ENCODE peak calls at places on chromosomes 11 and 22, in seven cellular contexts. C, A, X, M, B, J and Z are unnamed samples. For H3K9me3, the result is how much of the 10 kb centered on the place peaks cover.

GRCh38 chr11:64891215-64891848 is 12.9 kb upstream of the EHD1 start:
- DNase-seq in X (no peak), A (no peak), J (no peak), M (no peak), B (no peak), C (no peak), Z (no peak)

GRCh38 chr22:37609240-37610152 is 862 bp downstream of the GGA1 start:
- DNase-seq in A (no peak), J (no peak), M (no peak), X (no peak), C (no peak), B (no peak), Z (no peak)

GRCh38 chr11:96207459-96208449 is 135.2 kb downstream of the MAML2 start:
- DNase-seq in M (peak), B (no peak), A (peak), J (no peak), C (peak), X (no peak), Z (no peak)

GRCh38 chr11:105838668-105839403 is 183.2 kb downstream of the MSANTD4 start:
- DNase-seq in M (no peak), J (peak), B (no peak), X (no peak), C (no peak), A (no peak), Z (no peak)

GRCh38 chr11:94781822-94782221 is 13.7 kb downstream of the AMOTL1 start:
- DNase-seq in X (no peak), B (no peak), M (no peak), C (no peak), J (peak), A (no peak), Z (no peak)

GRCh38 chr11:2270322-2271076 is at the start of gene ASCL2:
- DNase-seq in C (no peak), J (no peak), A (no peak), B (peak), M (no peak), X (no peak), Z (no peak)

GRCh38 chr11:4054643-4055042 is 40.0 kb upstream of the RRM1 start:
- DNase-seq in J (no peak), A (no peak), B (no peak), M (no peak), C (no peak), X (no peak), Z (no peak)

GRCh38 chr11:14336507-14337503 is 22.2 kb downstream of the RRAS2 start:
- DNase-seq in A (peak), J (peak), C (no peak), B (no peak), M (peak), X (peak), Z (no peak)

GRCh38 chr11:110123003-110123402 is 29.8 kb downstream of the ZC3H12C start:
- DNase-seq in M (no peak), C (no peak), X (no peak), A (no peak), J (peak), B (no peak), Z (no peak)

GRCh38 chr22:36569999-36570398 is 41.0 kb upstream of the EIF3D start:
- DNase-seq in B (peak), J (peak), C (no peak), X (peak), A (no peak), M (peak), Z (peak)

GRCh38 chr22:30047364-30047738 is 32.9 kb upstream of the HORMAD2 start:
- DNase-seq in X (no peak), B (no peak), A (no peak), M (no peak), C (peak), J (peak), Z (no peak)

GRCh38 chr11:41878158-41878557 is 418.7 kb upstream of the LRRC4C start:
- DNase-seq in M (no peak), X (peak), C (no peak), A (no peak), J (no peak), B (no peak), Z (no peak)

GRCh38 chr22:29434288-29434687 is 4.1 kb upstream of the RFPL1 start:
- DNase-seq in J (no peak), C (no peak), B (no peak), X (peak), M (no peak), A (no peak), Z (no peak)

GRCh38 chr11:11842426-11843008 is 745 bp downstream of the USP47 start:
- DNase-seq in B (peak), M (peak), J (peak), C (peak), X (peak), A (no peak), Z (peak)

GRCh38 chr11:71103266-71103665 is 149.1 kb downstream of the SHANK2 start:
- DNase-seq in J (no peak), A (no peak), C (no peak), X (no peak), M (no peak), B (no peak), Z (no peak)

GRCh38 chr22:33519974-33520903 is 400.0 kb downstream of the LARGE1 start:
- DNase-seq in A (no peak), X (no peak), J (no peak), B (no peak), C (no peak), M (no peak), Z (no peak)

GRCh38 chr22:33521879-33522665 is 398.2 kb downstream of the LARGE1 start:
- DNase-seq in B (no peak), X (no peak), C (no peak), A (no peak), J (no peak), M (no peak), Z (no peak)

GRCh38 chr22:33520904-33521780 is 399.1 kb downstream of the LARGE1 start:
- DNase-seq in C (no peak), J (no peak), M (no peak), B (no peak), A (no peak), X (no peak), Z (no peak)

GRCh38 chr22:33526434-33527107 is 393.7 kb downstream of the LARGE1 start:
- DNase-seq in X (no peak), A (no peak), C (no peak), J (no peak), B (no peak), M (no peak), Z (no peak)

GRCh38 chr22:33524511-33525270 is 395.6 kb downstream of the LARGE1 start:
- DNase-seq in B (no peak), M (no peak), A (no peak), J (no peak), C (no peak), X (peak), Z (no peak)
- H3K4me2 ChIP-seq in B (no peak), M (no peak), A (no peak), J (no peak), C (no peak), X (peak), Z (no peak)

GRCh38 chr22:48613566-48614200 is 1214.0 kb downstream of the BRD1 start:
- DNase-seq in J (no peak), X (no peak), A (no peak), B (no peak), M (no peak), C (no peak), Z (no peak)

GRCh38 chr22:48615171-48616008 is 1212.3 kb downstream of the BRD1 start:
- DNase-seq in B (no peak), J (no peak), X (no peak), M (no peak), A (no peak), C (no peak), Z (no peak)

GRCh38 chr22:48607901-48608650 is 1219.6 kb downstream of the BRD1 start:
- DNase-seq in B (no peak), J (no peak), X (no peak), C (no peak), A (no peak), M (no peak), Z (no peak)

GRCh38 chr22:48609279-48609865 is 1218.3 kb downstream of the BRD1 start:
- DNase-seq in J (no peak), X (no peak), B (no peak), A (no peak), M (no peak), C (no peak), Z (no peak)

DNA sequence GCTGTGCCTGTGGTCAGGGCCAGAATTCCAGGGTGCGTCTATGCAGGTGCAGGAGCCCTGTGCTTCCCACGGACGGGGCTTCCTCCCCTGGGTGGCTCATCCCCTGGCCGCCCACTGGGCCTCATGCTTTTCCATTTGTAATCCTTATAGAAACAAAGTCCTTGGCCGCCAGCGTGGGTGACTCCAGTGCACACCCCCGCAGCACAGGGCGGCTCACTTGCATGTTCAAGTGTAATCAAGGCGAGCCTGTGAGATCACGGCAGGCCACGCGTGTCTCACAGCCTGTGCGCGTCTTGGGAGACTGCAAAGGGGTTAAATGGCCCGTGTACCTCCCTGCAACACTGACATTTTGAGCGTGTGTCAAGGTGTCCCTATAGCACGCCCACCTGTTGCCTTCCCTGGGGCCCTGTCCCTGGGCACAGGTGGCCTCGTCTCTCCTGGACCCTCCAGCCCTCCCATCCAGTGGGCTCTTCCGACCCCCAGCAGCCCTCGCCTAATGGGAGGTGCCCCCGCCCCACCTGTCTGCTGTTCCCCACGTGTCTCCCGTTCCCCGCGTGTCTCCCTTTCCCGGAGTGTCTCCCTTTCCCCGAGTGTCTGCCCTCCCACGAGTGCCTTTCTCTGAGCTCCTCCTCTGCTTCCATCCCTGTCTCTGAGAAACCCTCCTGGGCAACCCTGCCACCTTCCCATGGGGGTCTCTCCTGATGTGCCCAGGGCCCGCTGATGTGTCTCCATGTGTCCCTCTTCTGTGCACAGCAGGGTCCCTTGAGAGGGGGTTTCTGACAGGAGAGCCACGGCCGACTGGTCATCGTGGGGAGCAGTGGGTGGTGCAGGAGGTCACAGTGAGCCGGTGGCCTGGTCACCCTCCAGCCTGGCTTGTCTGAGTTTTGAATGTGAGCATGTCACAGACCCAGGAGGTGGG is 1215.3 kb downstream of the BRD1 start:
- DNase-seq in C (no peak), A (no peak), X (no peak), M (no peak), J (no peak), B (no peak), Z (no peak)
- H3K9me3 ChIP-seq in C (under half), A (under half), X (under half), M (under half), J (under half), B (under half), Z (under half)

GRCh38 chr11:132944557-132944920 is 587.8 kb downstream of the OPCML start:
- DNase-seq in J (no peak), A (no peak), B (peak), X (no peak), M (no peak), C (no peak), Z (no peak)

GRCh38 chr11:132942611-132943324 is 589.5 kb downstream of the OPCML start:
- DNase-seq in A (no peak), X (no peak), M (no peak), C (no peak), J (peak), B (peak), Z (peak)

GRCh38 chr11:132943737-132944556 is 588.4 kb downstream of the OPCML start:
- DNase-seq in A (no peak), X (no peak), M (no peak), J (no peak), C (no peak), B (peak), Z (peak)

GRCh38 chr11:132941761-132942160 is 590.5 kb downstream of the OPCML start:
- DNase-seq in X (no peak), J (no peak), A (no peak), B (no peak), C (no peak), M (no peak), Z (no peak)

GRCh38 chr11:132943325-132943736 is 589.0 kb downstream of the OPCML start:
- DNase-seq in J (peak), X (no peak), C (no peak), A (no peak), M (no peak), B (no peak), Z (peak)
- H3K4me2 ChIP-seq in J (peak), X (no peak), C (no peak), A (no peak), M (no peak), B (peak), Z (peak)

GRCh38 chr22:49730656-49731055 is 97.0 kb downstream of the BRD1 start:
- DNase-seq in A (no peak), X (no peak), M (no peak), C (no peak), J (no peak), B (no peak), Z (no peak)
- H3K9me3 ChIP-seq in A (under half), X (under half), M (under half), C (under half), J (under half), B (under half), Z (under half)

GRCh38 chr11:134633276-134633675 is 221.2 kb upstream of the B3GAT1 start:
- DNase-seq in B (no peak), M (no peak), J (no peak), A (no peak), X (no peak), C (no peak), Z (no peak)

GRCh38 chr11:134637091-134638015 is 225.3 kb upstream of the B3GAT1 start:
- DNase-seq in A (no peak), X (no peak), B (no peak), M (no peak), J (no peak), C (peak), Z (no peak)

GRCh38 chr11:134632347-134633119 is 220.5 kb upstream of the B3GAT1 start:
- DNase-seq in X (no peak), J (no peak), A (no peak), C (no peak), M (no peak), B (no peak), Z (no peak)

GRCh38 chr11:134636071-134636470 is 224.0 kb upstream of the B3GAT1 start:
- DNase-seq in C (no peak), X (no peak), M (no peak), B (no peak), J (no peak), A (no peak), Z (no peak)

GRCh38 chr11:134634897-134635831 is 223.1 kb upstream of the B3GAT1 start:
- DNase-seq in B (peak), J (no peak), M (no peak), X (no peak), A (no peak), C (no peak), Z (no peak)
- H3K4me2 ChIP-seq in B (no peak), J (no peak), M (no peak), X (no peak), A (no peak), C (no peak), Z (no peak)

DNA sequence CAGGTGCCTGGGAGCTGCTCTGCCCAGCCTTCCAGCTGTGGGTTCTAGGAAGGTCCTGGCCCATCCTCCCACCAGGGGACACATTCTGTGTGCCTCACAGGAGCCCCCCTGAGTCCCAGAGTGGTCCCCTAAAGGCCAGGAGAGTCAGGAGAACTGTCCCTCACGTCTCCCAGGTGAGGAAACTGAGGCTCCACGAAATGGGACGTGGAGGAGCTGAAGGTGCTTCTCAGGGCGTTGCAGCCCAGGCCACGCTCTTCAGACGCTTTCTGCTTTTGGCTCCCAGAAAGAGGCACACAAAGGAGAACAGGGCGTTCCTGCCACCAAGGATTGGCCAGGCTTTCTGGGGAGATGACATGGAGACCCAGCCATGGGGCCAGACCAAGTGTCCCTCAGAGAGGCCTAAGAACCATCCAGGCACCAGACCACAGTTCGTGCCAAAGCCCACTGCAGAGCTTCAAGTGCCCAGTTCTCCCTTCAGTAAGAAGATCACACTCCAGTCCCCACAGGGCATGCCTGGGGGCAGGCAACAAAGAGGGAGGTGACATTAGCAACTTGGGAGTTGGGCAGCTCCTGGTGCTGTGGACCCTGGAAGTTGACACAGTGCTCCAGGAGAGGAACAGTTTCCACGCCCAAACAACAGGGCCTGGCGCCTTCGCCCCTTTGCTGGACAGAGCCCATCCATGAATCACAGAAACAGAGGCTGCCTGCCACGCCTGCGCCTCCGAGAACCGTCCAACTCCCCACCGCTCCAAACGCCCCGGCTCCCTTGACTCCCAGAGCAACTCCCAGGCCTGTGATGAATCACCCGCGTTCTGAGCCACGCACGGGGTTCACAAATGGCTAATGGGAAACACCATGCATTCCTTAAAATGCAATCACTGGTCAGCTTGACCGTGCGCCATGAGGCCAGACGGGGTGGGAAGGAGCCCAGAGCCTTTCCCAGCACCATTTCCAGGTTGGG is 589.2 kb downstream of the BRD1 start:
- DNase-seq in A (no peak), X (no peak), C (no peak), J (no peak), M (no peak), B (no peak), Z (no peak)
- H3K9me3 ChIP-seq in A (under half), X (under half), C (under half), J (under half), M (under half), B (under half), Z (under half)

GRCh38 chr11:66970808-66971442 is 4.2 kb upstream of the C11orf86 start:
- DNase-seq in B (no peak), C (no peak), A (peak), J (peak), M (peak), X (peak), Z (no peak)

GRCh38 chr11:66966351-66966750 is 8.2 kb upstream of the PC start:
- DNase-seq in X (no peak), B (no peak), M (no peak), A (no peak), J (no peak), C (no peak), Z (no peak)

GRCh38 chr11:66970371-66970807 is 4.7 kb upstream of the C11orf86 start:
- DNase-seq in J (no peak), C (no peak), M (no peak), X (no peak), B (no peak), A (no peak), Z (no peak)

GRCh38 chr11:66969584-66970205 is 5.4 kb upstream of the C11orf86 start:
- DNase-seq in A (no peak), X (no peak), C (no peak), J (peak), M (no peak), B (no peak), Z (no peak)

DNA sequence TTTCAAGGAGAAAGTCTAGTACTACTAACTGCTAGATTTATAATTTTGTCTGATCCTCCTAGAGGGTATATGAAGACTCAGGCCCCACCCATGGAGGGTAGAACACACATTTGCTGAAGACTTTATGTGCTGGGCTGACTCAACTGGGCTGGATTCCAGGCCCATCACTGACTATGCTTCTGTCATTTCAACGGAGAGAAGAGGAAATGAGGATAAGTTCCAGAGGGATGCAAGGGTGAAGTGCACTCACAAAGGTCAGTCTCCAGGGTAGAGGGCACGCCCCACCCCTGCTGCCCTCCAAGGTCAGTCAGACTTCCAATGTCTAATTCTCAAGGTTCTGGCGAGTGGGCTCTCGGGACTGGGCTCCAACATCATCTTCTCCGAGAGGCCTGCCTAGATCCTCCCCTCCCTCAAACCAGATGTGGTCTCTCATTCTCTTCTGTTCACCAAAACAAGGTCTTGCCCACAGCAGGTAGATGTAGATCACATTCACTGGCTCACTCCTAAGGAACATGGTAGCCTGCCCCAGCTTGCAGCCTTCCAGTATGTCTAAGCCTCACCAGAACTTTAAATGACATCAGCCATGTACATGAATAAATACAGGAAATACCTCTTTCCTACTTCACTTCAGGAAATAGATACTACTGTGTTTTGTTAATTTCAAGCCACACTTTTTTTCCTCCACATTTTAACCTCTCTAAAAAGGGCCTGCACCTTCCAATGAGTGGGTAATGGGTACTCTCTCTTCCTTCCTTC is 7.3 kb upstream of the C11orf86 start:
- DNase-seq in A (peak), X (peak), B (no peak), C (no peak), M (peak), J (peak), Z (no peak)
- H3K4me2 ChIP-seq in A (peak), X (peak), B (no peak), C (no peak), M (peak), J (peak), Z (no peak)

DNA sequence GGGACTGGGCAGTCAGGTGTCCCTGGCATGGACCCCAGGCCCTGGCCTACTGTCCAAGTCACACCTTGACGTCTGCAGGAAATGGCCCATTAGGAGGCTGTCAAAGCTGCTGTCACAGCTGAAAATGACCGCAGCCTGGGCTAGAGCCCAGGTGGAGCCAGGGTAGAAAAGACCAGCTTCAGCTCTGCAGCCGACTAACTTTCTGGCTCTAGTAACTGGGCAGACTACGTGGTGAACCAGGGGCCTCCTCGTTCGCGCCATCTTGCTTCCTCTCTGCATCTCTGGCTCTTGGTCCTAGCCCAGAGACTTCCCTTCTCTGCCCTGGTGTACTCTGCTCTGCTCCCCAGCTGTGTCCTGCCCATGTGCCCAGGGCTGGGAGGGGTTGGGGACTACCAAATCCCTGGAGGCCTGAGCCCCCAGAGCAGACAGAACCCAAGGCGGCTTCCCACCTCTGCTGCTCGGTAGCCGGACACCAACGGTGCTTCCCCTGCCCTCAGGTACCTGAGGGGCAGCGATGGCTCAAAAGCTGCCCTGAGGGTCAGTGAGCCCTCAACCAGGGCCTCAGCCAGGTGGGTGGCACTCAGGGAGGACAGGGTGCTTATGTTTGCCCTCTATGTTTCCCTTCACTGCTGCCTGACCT is 19.7 kb downstream of the SART1 start:
- DNase-seq in A (no peak), B (no peak), M (no peak), X (no peak), C (no peak), J (no peak), Z (no peak)
- H3K9me3 ChIP-seq in A (under half), B (under half), M (under half), X (under half), C (under half), J (under half), Z (under half)